ENCODE peak calls at places on chromosomes 5 and 9, in ten cellular contexts. F is HCT116, X is gastrocnemius medialis, J is right cardiac atrium, K is left lung, R is upper lobe of right lung, Y is pancreas, Q is IMR-90, D is aorta, Z is psoas muscle. B is an unnamed sample.

GRCh38 chr5:91058575-91058974 is 324.5 kb downstream of the ARRDC3 start:
- ATAC-seq in Z (no peak), D (no peak), Q (no peak), K (peak; percentile 80), J (no peak), R (peak; percentile 59), X (no peak), Y (peak; percentile 26), F (no peak), B (no peak)

GRCh38 chr5:89849819-89850515 is 559.6 kb downstream of the CETN3 start:
- ATAC-seq in Q (no peak), X (no peak), J (no peak), Z (no peak), R (no peak), K (no peak), D (no peak), Y (no peak), F (no peak), B (no peak)

GRCh38 chr9:37030591-37030939 is 3.5 kb downstream of the PAX5 start:
- ATAC-seq in Q (no peak), R (no peak), Z (no peak), F (no peak), J (no peak), K (no peak), X (no peak), Y (no peak), D (no peak), B (no peak)

GRCh38 chr5:14818931-14819790 is 52.4 kb downstream of the ANKH start:
- ATAC-seq in R (no peak), X (peak; percentile 66), K (no peak), D (no peak), Y (no peak), F (no peak), Q (no peak), J (no peak), Z (peak; percentile 79), B (no peak)

GRCh38 chr9:81724242-81724889 is 35.0 kb upstream of the TLE1 start:
- ATAC-seq in D (peak; percentile 68), F (no peak), K (no peak), R (no peak), Q (no peak), X (no peak), Z (no peak), J (peak; percentile 95), Y (peak; percentile 66), B (no peak)

GRCh38 chr9:107249131-107249533 is 33.9 kb upstream of the RAD23B start:
- ATAC-seq in Q (peak; percentile 59), F (peak; percentile 30), J (no peak), R (no peak), Y (peak; percentile 62), D (no peak), K (peak; percentile 62), X (peak; percentile 61), Z (peak; percentile 66), B (no peak)

GRCh38 chr9:78072586-78073199 is 41.1 kb upstream of the GNAQ start:
- ATAC-seq in Q (no peak), F (no peak), X (no peak), D (no peak), Y (no peak), R (no peak), Z (no peak), K (no peak), J (no peak), B (no peak)

GRCh38 chr9:92513349-92513748 is 22.4 kb downstream of the ECM2 start:
- ATAC-seq in Q (no peak), Y (no peak), Z (no peak), X (no peak), D (no peak), J (peak; percentile 57), R (no peak), F (no peak), K (no peak), B (no peak)

GRCh38 chr5:123089971-123090640 is 1.1 kb downstream of the PRDM6 start:
- ATAC-seq in D (no peak), Q (peak; percentile 52), F (no peak), J (peak; percentile 75), Y (peak; percentile 74), Z (peak; percentile 30), K (peak; percentile 57), R (peak; percentile 65), X (no peak), B (peak; percentile 58)

GRCh38 chr5:83408719-83409118 is 62.8 kb upstream of the VCAN start:
- ATAC-seq in R (no peak), K (no peak), Z (no peak), F (no peak), Y (peak; percentile 96), Q (no peak), X (no peak), J (no peak), D (no peak), B (no peak)

DNA sequence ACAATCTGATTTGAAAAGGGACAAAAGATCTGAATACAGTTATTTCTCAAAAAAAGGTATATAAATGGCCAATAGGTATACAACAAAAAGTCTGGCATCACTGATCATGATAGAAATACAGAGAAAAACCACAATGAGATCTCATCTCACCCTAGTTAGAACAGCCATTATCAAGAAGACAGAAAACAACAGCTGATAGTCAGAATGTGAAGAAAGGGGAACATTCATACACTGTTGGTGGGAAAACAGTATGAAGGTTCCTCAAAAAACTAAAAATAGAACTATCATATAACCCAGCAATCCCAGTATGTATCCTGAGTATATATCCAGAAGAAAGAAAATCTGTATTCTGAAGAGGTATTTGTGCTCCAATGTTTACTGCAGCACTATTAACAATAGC is 75.7 kb upstream of the OR2K2 start:
- ATAC-seq in Z (no peak), J (no peak), Y (no peak), F (no peak), X (no peak), R (no peak), Q (no peak), D (no peak), K (no peak), B (no peak)
- H3K9me3 ChIP-seq in Z (peaks cover 17% of the 10 kb centered on the region), J (no peaks in the 10 kb centered on the region), Y (no peaks in the 10 kb centered on the region), F (no peaks in the 10 kb centered on the region), X (no peaks in the 10 kb centered on the region), R (peaks cover 10% of the 10 kb centered on the region), Q (peaks cover 17% of the 10 kb centered on the region), D (peaks cover 2% of the 10 kb centered on the region), K (no peaks in the 10 kb centered on the region), B (no peaks in the 10 kb centered on the region)

DNA sequence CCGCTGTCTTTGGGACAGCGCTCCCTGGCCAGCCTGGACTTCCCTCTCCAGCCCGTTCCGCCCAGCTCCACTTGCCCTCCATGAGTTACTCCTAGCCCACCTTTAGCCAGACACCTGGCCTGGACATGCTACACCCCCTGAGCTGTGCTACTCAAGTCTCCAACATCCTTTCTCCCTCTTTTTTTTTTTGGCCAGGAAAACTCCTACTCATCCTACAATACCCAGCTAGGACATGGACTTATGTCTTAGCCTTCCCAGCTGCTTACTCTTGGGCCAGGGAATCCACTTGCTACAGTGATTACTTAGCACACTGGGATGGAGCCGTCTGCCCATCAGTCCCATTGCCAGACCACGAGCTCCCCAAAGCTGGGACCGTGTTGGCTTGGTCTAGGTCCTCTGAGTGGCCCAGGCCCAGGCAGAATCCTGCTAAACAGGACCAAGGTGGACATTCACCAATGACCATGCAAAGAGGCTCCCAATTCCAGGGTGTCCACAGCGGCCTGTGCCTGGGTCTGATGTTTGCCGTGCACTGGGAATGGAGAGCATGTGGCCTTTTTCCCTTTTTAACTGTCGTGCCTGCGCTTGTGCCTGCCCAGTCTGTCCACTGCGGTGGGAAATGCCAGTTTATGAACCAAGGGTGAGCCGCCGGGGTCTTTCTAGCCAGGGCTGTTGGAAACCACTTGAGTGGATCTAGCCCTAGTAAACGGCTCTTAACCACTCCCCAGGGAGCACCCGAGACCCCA is 92.9 kb upstream of the PHYKPL start:
- ATAC-seq in J (no peak), K (no peak), Q (no peak), Y (no peak), F (no peak), X (no peak), Z (no peak), R (no peak), D (no peak), B (no peak)
- H3K9me3 ChIP-seq in J (no peaks in the 10 kb centered on the region), K (no peaks in the 10 kb centered on the region), Q (peaks cover 29% of the 10 kb centered on the region), Y (no peaks in the 10 kb centered on the region), F (no peaks in the 10 kb centered on the region), X (no peaks in the 10 kb centered on the region), Z (no peaks in the 10 kb centered on the region), R (no peaks in the 10 kb centered on the region), D (no peaks in the 10 kb centered on the region), B (no peaks in the 10 kb centered on the region)

DNA sequence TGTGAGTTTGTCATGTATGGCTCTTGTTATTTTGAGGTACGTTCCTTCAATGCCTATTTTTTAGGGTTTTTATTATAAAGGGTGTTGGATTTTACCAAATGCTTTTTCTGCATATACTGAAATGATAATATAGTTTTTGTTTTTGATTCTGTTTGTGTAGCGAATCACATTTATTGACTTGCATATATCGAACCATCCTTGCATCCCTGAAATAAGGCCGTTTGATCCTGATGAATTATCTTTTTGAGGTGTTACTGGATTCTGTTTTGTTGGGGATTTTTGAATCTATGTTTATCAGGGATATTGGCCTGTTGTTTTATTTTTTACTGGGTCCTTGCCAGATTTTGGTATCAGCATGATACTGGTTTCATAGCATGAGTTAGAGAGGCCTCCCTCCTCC is 25.9 kb downstream of the SELENOP start:
- ATAC-seq in Z (no peak), R (no peak), Q (no peak), K (no peak), J (no peak), D (no peak), F (no peak), Y (no peak), X (no peak), B (no peak)
- H3K9me3 ChIP-seq in Z (peaks cover 22% of the 10 kb centered on the region), R (peaks cover 21% of the 10 kb centered on the region), Q (no peaks in the 10 kb centered on the region), K (no peaks in the 10 kb centered on the region), J (no peaks in the 10 kb centered on the region), D (peaks cover 7% of the 10 kb centered on the region), F (no peaks in the 10 kb centered on the region), Y (no peaks in the 10 kb centered on the region), X (no peaks in the 10 kb centered on the region), B (peaks cover 40% of the 10 kb centered on the region)

DNA sequence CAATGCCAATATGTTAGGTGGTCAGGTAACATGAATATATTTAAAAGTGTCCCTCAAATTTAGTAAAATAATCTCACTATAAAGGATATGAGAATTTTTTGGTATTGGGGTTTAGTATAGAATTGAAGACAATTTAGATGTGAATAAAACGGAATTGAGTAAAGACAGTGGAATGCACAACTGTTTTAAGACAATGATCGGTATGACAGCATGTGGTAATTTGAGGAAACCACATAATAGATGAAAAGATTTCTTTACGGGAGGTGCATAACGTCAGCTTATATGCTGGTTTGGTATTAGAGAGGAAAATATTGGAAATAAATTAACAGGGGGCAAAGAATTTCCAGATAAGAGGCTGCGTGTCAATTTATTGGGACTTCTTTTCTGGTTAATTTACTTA is 1043.2 kb downstream of the CDH18 start:
- ATAC-seq in J (no peak), X (no peak), Z (no peak), R (no peak), Y (no peak), K (no peak), F (no peak), D (no peak), Q (no peak), B (no peak)
- H3K9me3 ChIP-seq in J (no peaks in the 10 kb centered on the region), X (no peaks in the 10 kb centered on the region), Z (no peaks in the 10 kb centered on the region), R (no peaks in the 10 kb centered on the region), Y (no peaks in the 10 kb centered on the region), K (no peaks in the 10 kb centered on the region), F (peaks cover 10% of the 10 kb centered on the region), D (no peaks in the 10 kb centered on the region), Q (peaks cover 7% of the 10 kb centered on the region), B (no peaks in the 10 kb centered on the region)

GRCh38 chr5:179224741-179225140 is 120.5 kb downstream of the ADAMTS2 start:
- ATAC-seq in Q (no peak), F (no peak), Y (no peak), J (no peak), D (no peak), Z (no peak), X (no peak), R (no peak), K (no peak), B (no peak)
- H3K9me3 ChIP-seq in Q (no peaks in the 10 kb centered on the region), F (no peaks in the 10 kb centered on the region), Y (no peaks in the 10 kb centered on the region), J (no peaks in the 10 kb centered on the region), D (no peaks in the 10 kb centered on the region), Z (no peaks in the 10 kb centered on the region), X (no peaks in the 10 kb centered on the region), R (no peaks in the 10 kb centered on the region), K (no peaks in the 10 kb centered on the region), B (no peaks in the 10 kb centered on the region)

GRCh38 chr5:178389031-178389729 is 156.6 kb upstream of the PHYKPL start:
- ATAC-seq in Z (no peak), K (no peak), Y (no peak), J (no peak), X (no peak), F (no peak), D (no peak), Q (no peak), R (peak; percentile 37), B (no peak)
- H3K9me3 ChIP-seq in Z (no peaks in the 10 kb centered on the region), K (no peaks in the 10 kb centered on the region), Y (no peaks in the 10 kb centered on the region), J (no peaks in the 10 kb centered on the region), X (no peaks in the 10 kb centered on the region), F (no peaks in the 10 kb centered on the region), D (no peaks in the 10 kb centered on the region), Q (peaks cover 14% of the 10 kb centered on the region), R (no peaks in the 10 kb centered on the region), B (no peaks in the 10 kb centered on the region)